ENCODE peak calls at places on chromosomes 1 and 21, in seven cellular contexts. W is cardiac fibroblast; D is activated CD4-positive, alpha-beta T cell treated with anti-CD3 and anti-CD28 coated beads, Interleukin-2, amount 10 ng/mL, durations not matched to agents 7 days and 5 days; T is stimulated activated CD4-positive, alpha-beta T cell treated with anti-CD3 and anti-CD28 coated beads, Interleukin-4, amount 100 ng/mL, for 24 hours; K is NCI-H2029; M is dorsolateral prefrontal cortex; U is GM23338. R is an unnamed sample.

GRCh38 chr1:30410153-30410851 is 313.1 kb downstream of the MATN1 start:
- DNase-seq in W (no peak), D (no peak), T (no peak), K (no peak), M (no peak), U (no peak), R (no peak)

GRCh38 chr1:204128964-204129896 is 22.6 kb downstream of the ETNK2 start:
- DNase-seq in W (peak), D (peak), T (peak), K (peak), M (peak), U (peak), R (peak)

GRCh38 chr21:44911384-44912157 is 9.1 kb downstream of the ITGB2 start:
- DNase-seq in W (no peak), D (peak), T (peak), K (peak), M (peak), U (no peak), R (peak)

GRCh38 chr1:207807395-207808321 is 55.8 kb downstream of the CD46 start:
- DNase-seq in W (no peak), D (peak), T (no peak), K (no peak), M (no peak), U (no peak), R (no peak)

GRCh38 chr1:27884182-27884954 is 12.0 kb downstream of the THEMIS2 start:
- DNase-seq in W (no peak), D (no peak), T (no peak), K (no peak), M (peak), U (no peak), R (no peak)

GRCh38 chr1:25735956-25736529 is 64.0 kb upstream of the SELENON start:
- DNase-seq in W (no peak), D (no peak), T (no peak), K (no peak), M (no peak), U (no peak), R (no peak)

GRCh38 chr1:1364266-1364665 is 5.9 kb upstream of the MXRA8 start:
- DNase-seq in W (no peak), D (no peak), T (no peak), K (no peak), M (no peak), U (no peak), R (no peak)

GRCh38 chr21:22758478-22758877 is 1760.3 kb downstream of the NCAM2 start:
- DNase-seq in W (no peak), D (no peak), T (no peak), K (no peak), M (no peak), U (no peak), R (no peak)

GRCh38 chr1:8625981-8626898 is 191.2 kb downstream of the RERE start:
- DNase-seq in W (peak), D (no peak), T (no peak), K (no peak), M (no peak), U (no peak), R (no peak)

GRCh38 chr1:207941664-207942063 is 30.7 kb upstream of the CD34 start:
- DNase-seq in W (peak), D (no peak), T (no peak), K (peak), M (peak), U (no peak), R (no peak)

GRCh38 chr1:58809327-58810040 is 25.6 kb upstream of the JUN start:
- DNase-seq in W (peak), D (no peak), T (no peak), K (no peak), M (no peak), U (no peak), R (no peak)

GRCh38 chr21:46146856-46147255 is 8.5 kb downstream of the FTCD start:
- DNase-seq in W (no peak), D (no peak), T (no peak), K (no peak), M (no peak), U (no peak), R (no peak)

GRCh38 chr1:87956072-87956471 is 627.4 kb downstream of the LMO4 start:
- DNase-seq in W (peak), D (no peak), T (no peak), K (no peak), M (peak), U (no peak), R (no peak)

GRCh38 chr21:45482899-45483821 is 59.1 kb downstream of the SLC19A1 start:
- DNase-seq in W (no peak), D (peak), T (peak), K (no peak), M (no peak), U (no peak), R (peak)

GRCh38 chr1:54397090-54397591 is 9.1 kb downstream of the SSBP3 start:
- DNase-seq in W (peak), D (no peak), T (no peak), K (peak), M (no peak), U (no peak), R (no peak)

GRCh38 chr1:209390764-209391163 is 192.8 kb upstream of the CAMK1G start:
- DNase-seq in W (no peak), D (no peak), T (no peak), K (no peak), M (no peak), U (no peak), R (no peak)

GRCh38 chr1:2543543-2544092 is 12.6 kb upstream of the TNFRSF14 start:
- DNase-seq in W (no peak), D (peak), T (no peak), K (no peak), M (no peak), U (peak), R (peak)

GRCh38 chr1:64822621-64823020 is 77.7 kb downstream of the RAVER2 start:
- DNase-seq in W (peak), D (no peak), T (no peak), K (no peak), M (no peak), U (no peak), R (no peak)

GRCh38 chr1:100400332-100400933 is 48.1 kb downstream of the CDC14A start:
- DNase-seq in W (peak), D (peak), T (peak), K (no peak), M (no peak), U (peak), R (peak)